ENCODE peak calls at places on chromosomes 4 and X, in five cellular contexts. X is IMR-90, F is cardiac muscle cell, C is esophagus squamous epithelium, M is mammary epithelial cell. W is an unnamed sample. For H3K4me1, the result is how much of the 10 kb centered on the place peaks cover.

GRCh38 chrX:24464836-24465523 is at the start of gene PDK3:
- DNase-seq in X (peak), F (peak), C (peak), M (peak), W (peak)

GRCh38 chr4:151012836-151013235 is 2.2 kb downstream of the LRBA start:
- DNase-seq in X (no peak), F (no peak), C (no peak), M (peak), W (no peak)

GRCh38 chr4:36870121-36870520 is 374.4 kb upstream of the NWD2 start:
- DNase-seq in X (no peak), F (no peak), C (no peak), M (no peak), W (no peak)

GRCh38 chrX:63506320-63506719 is 155.2 kb upstream of the SPIN4 start:
- DNase-seq in X (peak), F (peak), C (no peak), M (peak), W (no peak)

GRCh38 chrX:2484721-2485459 is 15.9 kb downstream of the DHRSX start:
- DNase-seq in X (peak), F (peak), C (no peak), M (no peak), W (no peak)

GRCh38 chrX:129622757-129623301 is 31.9 kb downstream of the APLN start:
- DNase-seq in X (peak), F (peak), C (no peak), M (peak), W (no peak)

GRCh38 chr4:95107635-95108034 is 349.9 kb downstream of the BMPR1B start:
- DNase-seq in X (peak), F (peak), C (no peak), M (peak), W (no peak)

GRCh38 chrX:70196961-70197805 is 19.9 kb downstream of the DGAT2L6 start:
- DNase-seq in X (peak), F (peak), C (no peak), M (peak), W (no peak)

GRCh38 chrX:24838624-24839023 is 144.9 kb downstream of the POLA1 start:
- DNase-seq in X (peak), F (peak), C (no peak), M (peak), W (no peak)

GRCh38 chrX:4690516-4690915 is 977.1 kb upstream of the PRKX start:
- DNase-seq in X (no peak), F (no peak), C (no peak), M (no peak), W (no peak)

GRCh38 chrX:111319451-111319850 is 49.2 kb upstream of the CAPN6 start:
- DNase-seq in X (no peak), F (no peak), C (no peak), M (no peak), W (no peak)

GRCh38 chr4:152328595-152328994 is 207.3 kb downstream of the FBXW7 start:
- DNase-seq in X (no peak), F (no peak), C (no peak), M (peak), W (no peak)

GRCh38 chrX:13376857-13377441 is 57.1 kb upstream of the ATXN3L start:
- DNase-seq in X (peak), F (peak), C (no peak), M (peak), W (no peak)

GRCh38 chr4:81215219-81215892 is at the start of gene PRKG2:
- DNase-seq in X (no peak), F (peak), C (no peak), M (peak), W (peak)

GRCh38 chrX:57900961-57901360 is 9.3 kb downstream of the ZXDA start:
- DNase-seq in X (peak), F (peak), C (no peak), M (no peak), W (no peak)

GRCh38 chrX:153746359-153746758 is 17.7 kb upstream of the PLXNB3 start:
- DNase-seq in X (no peak), F (no peak), C (no peak), M (no peak), W (no peak)

GRCh38 chrX:2650037-2650436 is 41.1 kb upstream of the CD99 start:
- DNase-seq in X (no peak), F (no peak), C (no peak), M (no peak), W (no peak)

GRCh38 chrX:84187501-84188319 is at the start of gene RPS6KA6:
- DNase-seq in X (peak), F (no peak), C (no peak), M (peak), W (peak)

DNA sequence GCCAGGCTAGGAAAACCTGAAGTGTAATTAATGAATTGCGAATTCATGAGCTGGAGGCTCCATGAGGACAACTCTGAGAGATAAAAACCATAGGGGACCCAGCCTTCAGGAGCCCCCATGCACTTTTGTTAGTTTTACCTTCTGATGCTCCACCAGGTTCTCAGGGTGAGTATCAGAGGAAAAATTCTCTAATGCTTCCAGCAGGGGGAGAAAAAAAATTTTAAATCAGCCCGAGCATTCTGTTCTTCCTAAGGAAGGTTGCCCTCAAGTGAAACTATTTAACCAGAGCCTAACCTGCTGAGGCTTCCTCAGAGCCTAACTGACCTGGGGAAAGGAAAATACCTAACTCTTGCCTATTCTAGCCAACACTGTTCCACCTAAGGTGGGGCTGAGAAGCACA is 552.6 kb downstream of the PPARGC1A start:
- DNase-seq in X (no peak), F (no peak), C (no peak), M (no peak), W (no peak)
- H3K4me1 ChIP-seq in X (under half), F (under half), C (under half), M (under half), W (under half)

DNA sequence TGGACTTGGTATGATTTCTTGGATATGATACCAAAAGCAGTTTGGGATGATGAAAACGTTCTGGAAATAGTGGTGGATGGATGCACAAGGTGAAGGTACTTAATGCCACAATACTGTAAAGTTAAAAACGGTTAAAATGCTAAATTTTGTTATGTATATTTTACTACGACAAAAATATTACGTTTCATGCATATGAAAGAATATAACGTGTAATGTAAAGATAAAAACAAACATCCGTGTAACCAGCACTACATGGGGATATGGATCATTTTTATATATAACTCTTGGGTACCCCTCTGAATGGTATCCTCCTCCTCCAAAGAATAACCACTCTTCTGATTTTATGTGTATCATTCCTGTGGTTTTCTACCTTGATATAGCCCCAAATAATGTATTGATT is 862 bp upstream of the CENPU start:
- DNase-seq in X (no peak), F (no peak), C (no peak), M (no peak), W (no peak)
- H3K4me3 ChIP-seq in X (no peak), F (peak), C (peak), M (peak), W (no peak)

DNA sequence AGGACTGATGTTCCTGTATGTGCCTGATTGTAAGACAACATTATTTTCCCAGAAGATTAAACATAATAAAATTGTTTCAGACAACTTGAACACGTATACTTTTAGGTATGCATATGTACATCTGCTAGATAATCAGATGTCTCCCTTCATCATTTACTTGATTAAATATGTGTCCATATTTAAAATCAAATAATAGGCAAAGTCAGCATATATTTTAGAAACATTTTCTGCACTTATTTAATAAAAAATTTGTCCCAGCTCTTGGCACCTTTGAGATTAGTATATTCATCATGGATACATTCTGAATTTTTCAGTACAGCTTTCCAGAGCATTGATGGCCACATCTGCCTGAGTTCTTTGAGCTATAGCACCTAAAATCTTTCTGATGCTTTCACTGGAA is 106.0 kb downstream of the ARHGAP10 start:
- DNase-seq in X (no peak), F (no peak), C (no peak), M (no peak), W (no peak)
- H3K4me1 ChIP-seq in X (under half), F (under half), C (under half), M (under half), W (under half)

DNA sequence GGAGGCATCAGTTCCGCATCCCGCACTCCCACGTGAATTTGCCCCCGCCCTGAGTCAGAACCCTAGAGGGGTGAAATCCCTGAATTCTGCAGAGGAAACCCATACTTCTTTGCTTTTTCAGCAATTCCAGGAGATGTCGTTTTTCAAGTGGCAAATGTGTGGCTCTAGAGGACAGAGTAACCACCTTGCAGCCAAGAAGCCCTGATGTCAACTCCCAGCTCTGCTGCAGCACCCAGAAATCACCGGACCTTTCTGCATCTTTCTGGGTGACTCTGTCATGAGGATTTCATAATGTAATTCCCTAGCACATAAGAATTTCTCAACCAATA is 56.5 kb downstream of the LGI2 start:
- DNase-seq in X (no peak), F (no peak), C (no peak), M (no peak), W (no peak)
- H3K4me3 ChIP-seq in X (no peak), F (no peak), C (no peak), M (no peak), W (no peak)

GRCh38 chrX:124346064-124346876 is at the start of gene SH2D1A:
- DNase-seq in X (no peak), F (no peak), C (no peak), M (no peak), W (no peak)

GRCh38 chrX:124342174-124342867 is 4.0 kb upstream of the SH2D1A start:
- DNase-seq in X (no peak), F (no peak), C (no peak), M (no peak), W (no peak)

GRCh38 chrX:124344246-124344645 is 2.1 kb upstream of the SH2D1A start:
- DNase-seq in X (no peak), F (no peak), C (no peak), M (no peak), W (no peak)

GRCh38 chrX:124341361-124342132 is 4.8 kb upstream of the SH2D1A start:
- DNase-seq in X (no peak), F (no peak), C (no peak), M (no peak), W (no peak)

DNA sequence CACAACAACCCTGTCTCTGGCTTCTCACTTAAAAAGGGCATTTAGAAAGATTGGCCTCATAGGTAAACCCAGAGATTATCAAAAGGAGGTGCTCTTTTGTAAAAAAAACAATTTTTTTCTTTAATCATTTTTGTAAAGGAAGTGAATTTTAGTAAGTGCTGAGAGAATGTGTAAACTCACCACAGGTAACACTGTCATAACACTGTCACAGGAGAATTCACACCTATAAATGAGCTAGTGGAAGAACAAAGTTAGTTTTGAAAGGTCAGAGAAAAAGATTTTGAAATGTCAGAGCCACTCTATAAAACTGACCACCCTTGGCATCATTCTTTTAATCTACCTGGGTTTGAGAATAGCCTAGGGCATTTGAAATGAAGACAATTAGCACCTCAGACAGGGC is 3.3 kb upstream of the SH2D1A start:
- DNase-seq in X (no peak), F (no peak), C (no peak), M (no peak), W (no peak)
- H3K4me1 ChIP-seq in X (under half), F (under half), C (under half), M (under half), W (under half)

GRCh38 chr4:6748286-6748685 is 32.3 kb downstream of the BLOC1S4 start:
- DNase-seq in X (no peak), F (no peak), C (no peak), M (no peak), W (no peak)
- H3K4me3 ChIP-seq in X (no peak), F (no peak), C (no peak), M (no peak), W (no peak)

GRCh38 chr4:6689506-6689960 is 4.1 kb upstream of the S100P start:
- DNase-seq in X (no peak), F (no peak), C (no peak), M (no peak), W (no peak)

GRCh38 chr4:6692379-6692778 is 1.3 kb upstream of the S100P start:
- DNase-seq in X (no peak), F (no peak), C (no peak), M (no peak), W (no peak)

GRCh38 chr4:6687947-6688878 is 5.5 kb upstream of the S100P start:
- DNase-seq in X (no peak), F (no peak), C (no peak), M (no peak), W (no peak)

GRCh38 chr4:6686104-6686787 is 7.4 kb upstream of the S100P start:
- DNase-seq in X (no peak), F (no peak), C (no peak), M (no peak), W (no peak)

GRCh38 chr4:6688879-6689505 is 4.7 kb upstream of the S100P start:
- DNase-seq in X (peak), F (peak), C (no peak), M (peak), W (no peak)
- H3K4me1 ChIP-seq in X (under half), F (under half), C (under half), M (under half), W (under half)

DNA sequence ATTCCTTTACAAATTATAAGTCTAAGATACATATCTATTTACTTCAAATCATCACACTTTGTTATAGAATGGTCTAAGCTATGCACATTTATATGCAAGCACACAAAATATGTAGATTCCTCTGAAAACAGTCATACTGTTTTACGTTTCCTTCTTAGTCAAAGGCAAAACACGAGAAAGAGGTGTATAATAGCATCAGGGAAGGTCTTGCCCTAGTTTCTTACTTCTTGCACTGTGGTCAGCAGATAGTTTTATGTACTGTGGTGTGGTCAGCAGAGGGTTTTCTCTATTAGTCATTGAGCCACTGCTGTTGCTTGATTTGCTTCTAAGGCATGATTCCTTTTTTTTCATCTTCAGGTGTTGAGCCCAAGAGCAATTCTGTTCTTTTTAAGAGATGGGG is 117.7 kb downstream of the ADAM29 start:
- DNase-seq in X (no peak), F (no peak), C (no peak), M (peak), W (no peak)
- H3K4me3 ChIP-seq in X (no peak), F (no peak), C (no peak), M (no peak), W (no peak)